ENCODE peak calls at places on chromosomes 13 and 19, in five cellular contexts. One of them, this sample, is unnamed.
A peak's percentile ranks its signal among the peaks of the same experiment; 100 is the strongest.

GRCh38 chr13:43154083-43154739 is 130.8 kb downstream of the DNAJC15 start:
- DNase-seq in CD8-positive, alpha-beta T cell: no peak
- DNase-seq in uterus: no peak
- DNase-seq in body of pancreas: no peak
- DNase-seq in astrocyte: peak; percentile 57
- DNase-seq in this sample: peak; percentile 52

GRCh38 chr19:15538774-15539173 is 30.4 kb downstream of the CYP4F22 start:
- DNase-seq in CD8-positive, alpha-beta T cell: no peak
- DNase-seq in uterus: no peak
- DNase-seq in body of pancreas: no peak
- DNase-seq in astrocyte: no peak
- DNase-seq in this sample: peak; percentile 23

GRCh38 chr19:8505680-8506401 is 3.4 kb upstream of the PRAM1 start:
- DNase-seq in uterus: peak; percentile 76
- DNase-seq in astrocyte: peak; percentile 26
- DNase-seq in body of pancreas: peak; percentile 92
- DNase-seq in CD8-positive, alpha-beta T cell: peak; percentile 85
- DNase-seq in this sample: peak; percentile 68

GRCh38 chr13:80591978-80592377 is 251.1 kb upstream of the SPRY2 start:
- DNase-seq in CD8-positive, alpha-beta T cell: no peak
- DNase-seq in astrocyte: no peak
- DNase-seq in body of pancreas: no peak
- DNase-seq in uterus: no peak
- DNase-seq in this sample: no peak

GRCh38 chr13:33869005-33869404 is 51.1 kb downstream of the RFC3 start:
- DNase-seq in astrocyte: peak; percentile 61
- DNase-seq in CD8-positive, alpha-beta T cell: no peak
- DNase-seq in uterus: no peak
- DNase-seq in body of pancreas: no peak
- DNase-seq in this sample: no peak

GRCh38 chr19:41804327-41804726 is 7.9 kb downstream of the CEACAM3 start:
- DNase-seq in uterus: no peak
- DNase-seq in CD8-positive, alpha-beta T cell: no peak
- DNase-seq in body of pancreas: no peak
- DNase-seq in astrocyte: no peak
- DNase-seq in this sample: no peak

GRCh38 chr13:37835392-37835791 is 34.2 kb downstream of the TRPC4 start:
- DNase-seq in body of pancreas: no peak
- DNase-seq in uterus: no peak
- DNase-seq in CD8-positive, alpha-beta T cell: no peak
- DNase-seq in astrocyte: no peak
- DNase-seq in this sample: no peak

GRCh38 chr13:99316657-99317244 is 9.6 kb upstream of the GPR183 start:
- DNase-seq in astrocyte: peak; percentile 65
- DNase-seq in uterus: no peak
- DNase-seq in body of pancreas: peak; percentile 82
- DNase-seq in CD8-positive, alpha-beta T cell: no peak
- DNase-seq in this sample: peak; percentile 90

GRCh38 chr19:8566855-8567254 is 10.4 kb downstream of the MYO1F start:
- DNase-seq in body of pancreas: no peak
- DNase-seq in astrocyte: no peak
- DNase-seq in CD8-positive, alpha-beta T cell: no peak
- DNase-seq in uterus: no peak
- DNase-seq in this sample: no peak

GRCh38 chr13:113275387-113275786 is 21.7 kb upstream of the LAMP1 start:
- DNase-seq in astrocyte: peak; percentile 47
- DNase-seq in uterus: peak; percentile 25
- DNase-seq in body of pancreas: peak; percentile 67
- DNase-seq in CD8-positive, alpha-beta T cell: peak; percentile 54
- DNase-seq in this sample: peak; percentile 85

GRCh38 chr13:48783181-48783630 is 129.5 kb downstream of the CYSLTR2 start:
- DNase-seq in CD8-positive, alpha-beta T cell: no peak
- DNase-seq in body of pancreas: peak; percentile 58
- DNase-seq in astrocyte: peak; percentile 85
- DNase-seq in uterus: no peak
- DNase-seq in this sample: peak; percentile 100

GRCh38 chr19:44367024-44367423 is 10.5 kb upstream of the ZNF112 start:
- DNase-seq in astrocyte: no peak
- DNase-seq in body of pancreas: no peak
- DNase-seq in uterus: no peak
- DNase-seq in CD8-positive, alpha-beta T cell: no peak
- DNase-seq in this sample: peak; percentile 35

GRCh38 chr13:35978607-35979316 is 152.4 kb downstream of the DCLK1 start:
- DNase-seq in body of pancreas: peak; percentile 23
- DNase-seq in astrocyte: peak; percentile 47
- DNase-seq in CD8-positive, alpha-beta T cell: no peak
- DNase-seq in uterus: peak; percentile 31
- DNase-seq in this sample: peak; percentile 89

GRCh38 chr13:36918246-36919060 is 1.6 kb downstream of the SMAD9 start:
- DNase-seq in astrocyte: peak; percentile 29
- DNase-seq in uterus: no peak
- DNase-seq in body of pancreas: no peak
- DNase-seq in CD8-positive, alpha-beta T cell: no peak
- DNase-seq in this sample: peak; percentile 34

GRCh38 chr19:41981724-41982123 is 12.3 kb downstream of the ATP1A3 start:
- DNase-seq in uterus: no peak
- DNase-seq in CD8-positive, alpha-beta T cell: no peak
- DNase-seq in astrocyte: no peak
- DNase-seq in body of pancreas: no peak
- DNase-seq in this sample: no peak

GRCh38 chr13:80339841-80340642 is 884 bp downstream of the SPRY2 start:
- DNase-seq in astrocyte: peak; percentile 39
- DNase-seq in CD8-positive, alpha-beta T cell: no peak
- DNase-seq in body of pancreas: peak; percentile 61
- DNase-seq in uterus: peak; percentile 43
- DNase-seq in this sample: peak; percentile 34

GRCh38 chr19:7748756-7749155 is 1.4 kb upstream of the CD209 start:
- DNase-seq in CD8-positive, alpha-beta T cell: no peak
- DNase-seq in astrocyte: no peak
- DNase-seq in body of pancreas: peak; percentile 9
- DNase-seq in uterus: no peak
- DNase-seq in this sample: peak; percentile 21

GRCh38 chr13:79779761-79780160 is 298.8 kb downstream of the NDFIP2 start:
- DNase-seq in astrocyte: peak; percentile 62
- DNase-seq in CD8-positive, alpha-beta T cell: no peak
- DNase-seq in uterus: peak; percentile 41
- DNase-seq in body of pancreas: peak; percentile 17
- DNase-seq in this sample: peak; percentile 46

GRCh38 chr13:37701306-37701705 is 102.7 kb upstream of the POSTN start:
- DNase-seq in astrocyte: peak; percentile 26
- DNase-seq in uterus: no peak
- DNase-seq in body of pancreas: no peak
- DNase-seq in CD8-positive, alpha-beta T cell: no peak
- DNase-seq in this sample: peak; percentile 80

GRCh38 chr13:96034662-96035061 is 18.5 kb downstream of the UGGT2 start:
- DNase-seq in body of pancreas: peak; percentile 91
- DNase-seq in uterus: no peak
- DNase-seq in CD8-positive, alpha-beta T cell: no peak
- DNase-seq in astrocyte: no peak
- DNase-seq in this sample: no peak

GRCh38 chr13:76600086-76600485 is 286.1 kb downstream of the KCTD12 start:
- DNase-seq in CD8-positive, alpha-beta T cell: no peak
- DNase-seq in uterus: no peak
- DNase-seq in astrocyte: no peak
- DNase-seq in body of pancreas: no peak
- DNase-seq in this sample: peak; percentile 74

GRCh38 chr19:18776288-18776594 is 14.9 kb downstream of the COMP start:
- DNase-seq in uterus: no peak
- DNase-seq in astrocyte: peak; percentile 47
- DNase-seq in body of pancreas: no peak
- DNase-seq in CD8-positive, alpha-beta T cell: no peak
- DNase-seq in this sample: peak; percentile 55

GRCh38 chr13:95492044-95492801 is 60.3 kb upstream of the CLDN10 start:
- DNase-seq in astrocyte: no peak
- DNase-seq in uterus: no peak
- DNase-seq in CD8-positive, alpha-beta T cell: no peak
- DNase-seq in body of pancreas: no peak
- DNase-seq in this sample: no peak

GRCh38 chr19:16661480-16662034 is 618 bp downstream of the TMEM38A start:
- DNase-seq in body of pancreas: peak; percentile 37
- DNase-seq in astrocyte: no peak
- DNase-seq in CD8-positive, alpha-beta T cell: peak; percentile 48
- DNase-seq in uterus: peak; percentile 40
- DNase-seq in this sample: no peak

GRCh38 chr13:94346261-94347019 is 133.0 kb downstream of the DCT start:
- DNase-seq in body of pancreas: no peak
- DNase-seq in uterus: no peak
- DNase-seq in astrocyte: no peak
- DNase-seq in CD8-positive, alpha-beta T cell: no peak
- DNase-seq in this sample: no peak

GRCh38 chr13:113402471-113403254 is 38.7 kb upstream of the GRTP1 start:
- DNase-seq in body of pancreas: no peak
- DNase-seq in astrocyte: no peak
- DNase-seq in uterus: no peak
- DNase-seq in CD8-positive, alpha-beta T cell: no peak
- DNase-seq in this sample: no peak

GRCh38 chr13:67736646-67737420 is 506.7 kb upstream of the PCDH9 start:
- DNase-seq in body of pancreas: peak; percentile 5
- DNase-seq in CD8-positive, alpha-beta T cell: no peak
- DNase-seq in uterus: no peak
- DNase-seq in astrocyte: peak; percentile 89
- DNase-seq in this sample: peak; percentile 78
- TF ChIP-seq CTCF in body of pancreas: no peak
- TF ChIP-seq CTCF in CD8-positive, alpha-beta T cell: no peak
- TF ChIP-seq CTCF in uterus: no peak
- TF ChIP-seq CTCF in astrocyte: peak; percentile 68
- TF ChIP-seq CTCF in this sample: peak; percentile 46

GRCh38 chr19:5975388-5975728 is 2.6 kb downstream of the RANBP3 start:
- DNase-seq in uterus: no peak
- DNase-seq in body of pancreas: no peak
- DNase-seq in astrocyte: no peak
- DNase-seq in CD8-positive, alpha-beta T cell: no peak
- DNase-seq in this sample: no peak
- H3K4me3 ChIP-seq in uterus: no peak overlapping the region
- H3K4me3 ChIP-seq in body of pancreas: no peak overlapping the region
- H3K4me3 ChIP-seq in astrocyte: no peak overlapping the region
- H3K4me3 ChIP-seq in CD8-positive, alpha-beta T cell: peak overlapping the region; percentile 24
- H3K4me3 ChIP-seq in this sample: no peak overlapping the region

GRCh38 chr13:102651892-102652291 is 43.0 kb downstream of the METTL21C start:
- DNase-seq in CD8-positive, alpha-beta T cell: no peak
- DNase-seq in astrocyte: no peak
- DNase-seq in body of pancreas: no peak
- DNase-seq in uterus: peak; percentile 65
- DNase-seq in this sample: peak; percentile 33

GRCh38 chr13:102654786-102655185 is 40.1 kb downstream of the METTL21C start:
- DNase-seq in CD8-positive, alpha-beta T cell: no peak
- DNase-seq in uterus: no peak
- DNase-seq in body of pancreas: no peak
- DNase-seq in astrocyte: no peak
- DNase-seq in this sample: no peak

GRCh38 chr13:102659168-102659713 is 35.6 kb downstream of the METTL21C start:
- DNase-seq in CD8-positive, alpha-beta T cell: no peak
- DNase-seq in astrocyte: no peak
- DNase-seq in uterus: no peak
- DNase-seq in body of pancreas: no peak
- DNase-seq in this sample: no peak

GRCh38 chr13:102658678-102659077 is 36.2 kb downstream of the METTL21C start:
- DNase-seq in CD8-positive, alpha-beta T cell: no peak
- DNase-seq in uterus: no peak
- DNase-seq in astrocyte: no peak
- DNase-seq in body of pancreas: no peak
- DNase-seq in this sample: no peak

DNA sequence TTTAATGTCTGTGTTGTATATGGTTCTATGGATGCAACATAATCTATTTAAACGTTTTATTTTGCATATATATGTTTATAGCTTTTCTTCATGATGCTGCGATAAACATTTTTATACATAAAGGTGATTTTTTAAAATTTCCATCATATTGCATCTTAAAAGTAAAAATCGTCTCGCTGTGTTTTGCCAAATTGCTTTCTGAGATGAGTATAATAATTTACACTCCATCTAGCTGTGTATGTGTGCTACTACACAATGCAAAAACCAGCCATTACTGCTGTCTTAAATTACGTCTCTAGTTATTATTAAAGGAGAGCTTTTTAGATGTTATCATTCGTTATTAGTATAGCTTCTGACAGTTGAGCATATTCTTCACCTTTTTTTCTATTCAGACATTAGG is 37.2 kb downstream of the METTL21C start:
- DNase-seq in uterus: no peak
- DNase-seq in astrocyte: no peak
- DNase-seq in body of pancreas: no peak
- DNase-seq in CD8-positive, alpha-beta T cell: no peak
- DNase-seq in this sample: peak; percentile 23
- TF ChIP-seq CTCF in uterus: no peak
- TF ChIP-seq CTCF in astrocyte: peak; percentile 30
- TF ChIP-seq CTCF in body of pancreas: no peak
- TF ChIP-seq CTCF in CD8-positive, alpha-beta T cell: peak; percentile 63
- TF ChIP-seq CTCF in this sample: peak; percentile 42

GRCh38 chr13:109783815-109784589 is 2.4 kb downstream of the IRS2 start:
- DNase-seq in CD8-positive, alpha-beta T cell: no peak
- DNase-seq in astrocyte: no peak
- DNase-seq in uterus: peak; percentile 17
- DNase-seq in body of pancreas: no peak
- DNase-seq in this sample: no peak

GRCh38 chr13:109781384-109782065 is 4.9 kb downstream of the IRS2 start:
- DNase-seq in uterus: peak; percentile 20
- DNase-seq in astrocyte: no peak
- DNase-seq in CD8-positive, alpha-beta T cell: no peak
- DNase-seq in body of pancreas: peak; percentile 19
- DNase-seq in this sample: no peak

GRCh38 chr13:109783447-109783814 is 3.0 kb downstream of the IRS2 start:
- DNase-seq in CD8-positive, alpha-beta T cell: peak; percentile 50
- DNase-seq in body of pancreas: no peak
- DNase-seq in astrocyte: no peak
- DNase-seq in uterus: no peak
- DNase-seq in this sample: no peak

GRCh38 chr13:109782066-109782822 is 4.1 kb downstream of the IRS2 start:
- DNase-seq in astrocyte: no peak
- DNase-seq in body of pancreas: no peak
- DNase-seq in CD8-positive, alpha-beta T cell: no peak
- DNase-seq in uterus: no peak
- DNase-seq in this sample: no peak

DNA sequence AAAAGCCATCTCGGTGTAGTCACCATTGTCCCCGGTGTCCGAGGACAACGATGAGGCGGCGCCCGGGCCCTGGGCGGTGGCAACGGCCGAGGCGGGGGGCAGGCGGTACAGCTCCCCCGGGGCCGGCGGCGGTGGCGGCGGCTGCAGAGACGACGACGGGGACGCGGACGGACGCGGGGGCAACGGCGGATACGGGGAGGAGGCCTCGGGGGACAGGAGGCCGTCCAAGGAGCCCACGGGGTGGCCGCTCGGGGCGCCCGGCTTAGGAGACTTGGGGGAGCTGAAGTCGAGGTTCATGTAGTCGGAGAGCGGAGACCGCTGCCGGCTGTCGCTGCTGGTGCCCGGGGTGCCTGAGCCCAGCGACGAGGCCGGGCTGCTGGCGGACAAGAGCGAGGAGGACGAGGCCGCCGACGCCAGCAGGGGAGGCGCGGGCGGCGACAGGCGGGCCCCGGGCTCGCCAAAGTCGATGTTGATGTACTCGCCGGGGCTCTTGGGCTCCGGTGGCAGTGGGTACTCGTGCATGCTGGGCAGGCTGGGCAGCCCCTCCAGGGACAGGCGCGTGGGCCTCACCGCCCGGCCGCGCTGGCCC is 3.5 kb downstream of the IRS2 start:
- DNase-seq in body of pancreas: no peak
- DNase-seq in uterus: no peak
- DNase-seq in astrocyte: no peak
- DNase-seq in CD8-positive, alpha-beta T cell: no peak
- DNase-seq in this sample: no peak
- H3K4me3 ChIP-seq in body of pancreas: no peak overlapping the region
- H3K4me3 ChIP-seq in uterus: peak overlapping the region; percentile 45
- H3K4me3 ChIP-seq in astrocyte: no peak overlapping the region
- H3K4me3 ChIP-seq in CD8-positive, alpha-beta T cell: no peak overlapping the region
- H3K4me3 ChIP-seq in this sample: peak overlapping the region; percentile 65